ENCODE peak calls at places on chromosomes 6 and 20, in four cellular contexts. Q is fibroblast of mammary gland, R is prostate gland, U is IMR-90. G is an unnamed sample.

GRCh38 chr6:11429577-11429976 is 108.0 kb upstream of the TMEM170B start:
- DNase-seq in Q (no peak), R (no peak), U (no peak), G (no peak)

GRCh38 chr6:169969372-169970099 is 218.1 kb downstream of the ERMARD start:
- DNase-seq in Q (no peak), R (no peak), U (no peak), G (no peak)

GRCh38 chr6:17705778-17706579 is 746 bp downstream of the NUP153 start:
- DNase-seq in Q (peak; percentile 65), R (peak; percentile 33), U (peak; percentile 67), G (peak; percentile 75)

GRCh38 chr20:45300961-45301360 is 5.7 kb upstream of the RBPJL start:
- DNase-seq in Q (peak; percentile 26), R (no peak), U (peak; percentile 19), G (peak; percentile 39)

GRCh38 chr6:109322825-109323580 is 59.3 kb downstream of the CD164 start:
- DNase-seq in Q (no peak), R (peak; percentile 41), U (no peak), G (peak; percentile 36)

GRCh38 chr6:118216751-118217150 is 309.7 kb downstream of the SLC35F1 start:
- DNase-seq in Q (no peak), R (no peak), U (no peak), G (peak; percentile 88)

GRCh38 chr6:28281288-28282064 is at the start of gene PGBD1:
- DNase-seq in Q (peak; percentile 74), R (peak; percentile 39), U (peak; percentile 77), G (peak; percentile 77)

GRCh38 chr6:34792605-34793500 is 970 bp downstream of the BLTP3A start:
- DNase-seq in Q (peak; percentile 74), R (peak; percentile 28), U (peak; percentile 55), G (peak; percentile 79)

GRCh38 chr6:80341330-80341729 is 234.9 kb downstream of the BCKDHB start:
- DNase-seq in Q (peak; percentile 29), R (no peak), U (peak; percentile 92), G (no peak)

GRCh38 chr6:87174078-87174579 is 18.8 kb downstream of the ZNF292 start:
- DNase-seq in Q (no peak), R (peak; percentile 17), U (no peak), G (peak; percentile 21)

GRCh38 chr6:56795852-56796532 is 153.3 kb upstream of the DST start:
- DNase-seq in Q (peak; percentile 62), R (no peak), U (peak; percentile 43), G (peak; percentile 53)

GRCh38 chr6:107977283-107977682 is 19.3 kb upstream of the SEC63 start:
- DNase-seq in Q (peak; percentile 51), R (no peak), U (peak; percentile 39), G (peak; percentile 50)

GRCh38 chr6:11021003-11021402 is 23.1 kb downstream of the ELOVL2 start:
- DNase-seq in Q (peak; percentile 16), R (no peak), U (no peak), G (no peak)

GRCh38 chr6:4394786-4395185 is 259.4 kb upstream of the ECI2 start:
- DNase-seq in Q (no peak), R (no peak), U (no peak), G (peak; percentile 39)

GRCh38 chr6:118325220-118325860 is 222.8 kb upstream of the PLN start:
- DNase-seq in Q (peak; percentile 24), R (no peak), U (peak; percentile 14), G (peak; percentile 10)

GRCh38 chr20:37494301-37494700 is 26.7 kb upstream of the NNAT start:
- DNase-seq in Q (no peak), R (no peak), U (no peak), G (no peak)

GRCh38 chr6:39452746-39453145 is 130.2 kb upstream of the KCNK16 start:
- DNase-seq in Q (peak; percentile 3), R (no peak), U (no peak), G (no peak)

GRCh38 chr20:57389695-57390603 is 1.2 kb upstream of the RBM38 start:
- DNase-seq in Q (no peak), R (no peak), U (no peak), G (no peak)

GRCh38 chr6:148509789-148510581 is 167.3 kb downstream of the SASH1 start:
- DNase-seq in Q (peak; percentile 99), R (no peak), U (peak; percentile 99), G (peak; percentile 68)

GRCh38 chr6:7986219-7986618 is 75.6 kb upstream of the TXNDC5 start:
- DNase-seq in Q (no peak), R (no peak), U (no peak), G (no peak)

GRCh38 chr6:53048431-53049195 is 16.6 kb upstream of the FBXO9 start:
- DNase-seq in Q (peak; percentile 90), R (no peak), U (peak; percentile 91), G (peak; percentile 68)

GRCh38 chr6:101578306-101578705 is 184.8 kb downstream of the GRIK2 start:
- DNase-seq in Q (no peak), R (no peak), U (no peak), G (no peak)

GRCh38 chr6:4645713-4646356 is 130.4 kb upstream of the CDYL start:
- DNase-seq in Q (no peak), R (no peak), U (no peak), G (no peak)

GRCh38 chr6:150492507-150492906 is 107.2 kb upstream of the PLEKHG1 start:
- DNase-seq in Q (no peak), R (no peak), U (no peak), G (peak; percentile 66)

GRCh38 chr6:143691900-143692572 is 14.3 kb downstream of the PHACTR2 start:
- DNase-seq in Q (no peak), R (no peak), U (no peak), G (no peak)

GRCh38 chr20:37518606-37519507 is 2.2 kb upstream of the NNAT start:
- DNase-seq in Q (no peak), R (peak; percentile 74), U (no peak), G (no peak)

GRCh38 chr20:17735959-17736621 is 36.3 kb downstream of the BANF2 start:
- DNase-seq in Q (peak; percentile 38), R (no peak), U (peak; percentile 26), G (no peak)

GRCh38 chr6:139650941-139651340 is 276.5 kb upstream of the CITED2 start:
- DNase-seq in Q (no peak), R (no peak), U (no peak), G (no peak)

GRCh38 chr20:19756756-19757486 is 1.1 kb upstream of the RIN2 start:
- DNase-seq in Q (no peak), R (no peak), U (no peak), G (no peak)

GRCh38 chr6:167665698-167666380 is 160.9 kb upstream of the AFDN start:
- DNase-seq in Q (no peak), R (no peak), U (no peak), G (no peak)

GRCh38 chr6:1313755-1314503 is 2.0 kb downstream of the FOXQ1 start:
- DNase-seq in Q (no peak), R (peak; percentile 51), U (no peak), G (peak; percentile 67)
- TF ChIP-seq CTCF in Q (no peak), R (peak; percentile 85), U (peak; percentile 45), G (no peak)

GRCh38 chr6:68975064-68975463 is 340.0 kb downstream of the ADGRB3 start:
- DNase-seq in Q (no peak), R (no peak), U (no peak), G (no peak)
- TF ChIP-seq CTCF in Q (no peak), R (no peak), U (no peak), G (peak; percentile 15)

GRCh38 chr20:4092136-4092479 is 76.8 kb upstream of the RNF24 start:
- DNase-seq in Q (no peak), R (no peak), U (no peak), G (no peak)
- TF ChIP-seq CTCF in Q (no peak), R (no peak), U (no peak), G (no peak)

DNA sequence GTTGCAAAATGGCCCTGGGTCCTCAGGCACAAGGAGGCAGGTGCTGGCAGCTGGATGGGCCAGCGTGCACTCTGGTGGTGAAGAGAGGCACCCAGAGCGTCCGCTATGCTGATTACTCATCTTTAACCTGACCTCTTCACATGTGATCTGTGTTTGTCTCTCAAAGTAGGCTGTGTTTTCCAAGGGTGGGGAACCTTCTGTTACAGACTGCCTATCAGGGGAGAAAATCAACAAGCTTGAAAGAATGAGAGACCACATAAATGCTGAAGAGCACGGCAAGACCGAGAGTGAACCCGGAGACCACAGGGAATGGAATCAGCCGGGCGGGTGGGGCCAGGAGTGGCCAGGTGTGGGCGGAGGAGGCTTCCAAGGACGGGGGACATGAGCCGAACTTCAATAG is 16.2 kb downstream of the BNIP5 start:
- DNase-seq in Q (no peak), R (no peak), U (no peak), G (peak; percentile 26)
- TF ChIP-seq CTCF in Q (no peak), R (no peak), U (no peak), G (no peak)

GRCh38 chr6:3293271-3294155 is 34.8 kb downstream of the PSMG4 start:
- DNase-seq in Q (no peak), R (no peak), U (no peak), G (no peak)

GRCh38 chr6:3294396-3294795 is 35.6 kb downstream of the PSMG4 start:
- DNase-seq in Q (no peak), R (no peak), U (no peak), G (no peak)

GRCh38 chr6:3296537-3297453 is 38.0 kb downstream of the PSMG4 start:
- DNase-seq in Q (peak; percentile 37), R (no peak), U (peak; percentile 15), G (no peak)

GRCh38 chr6:3296113-3296512 is 37.4 kb downstream of the PSMG4 start:
- DNase-seq in Q (no peak), R (no peak), U (no peak), G (no peak)

DNA sequence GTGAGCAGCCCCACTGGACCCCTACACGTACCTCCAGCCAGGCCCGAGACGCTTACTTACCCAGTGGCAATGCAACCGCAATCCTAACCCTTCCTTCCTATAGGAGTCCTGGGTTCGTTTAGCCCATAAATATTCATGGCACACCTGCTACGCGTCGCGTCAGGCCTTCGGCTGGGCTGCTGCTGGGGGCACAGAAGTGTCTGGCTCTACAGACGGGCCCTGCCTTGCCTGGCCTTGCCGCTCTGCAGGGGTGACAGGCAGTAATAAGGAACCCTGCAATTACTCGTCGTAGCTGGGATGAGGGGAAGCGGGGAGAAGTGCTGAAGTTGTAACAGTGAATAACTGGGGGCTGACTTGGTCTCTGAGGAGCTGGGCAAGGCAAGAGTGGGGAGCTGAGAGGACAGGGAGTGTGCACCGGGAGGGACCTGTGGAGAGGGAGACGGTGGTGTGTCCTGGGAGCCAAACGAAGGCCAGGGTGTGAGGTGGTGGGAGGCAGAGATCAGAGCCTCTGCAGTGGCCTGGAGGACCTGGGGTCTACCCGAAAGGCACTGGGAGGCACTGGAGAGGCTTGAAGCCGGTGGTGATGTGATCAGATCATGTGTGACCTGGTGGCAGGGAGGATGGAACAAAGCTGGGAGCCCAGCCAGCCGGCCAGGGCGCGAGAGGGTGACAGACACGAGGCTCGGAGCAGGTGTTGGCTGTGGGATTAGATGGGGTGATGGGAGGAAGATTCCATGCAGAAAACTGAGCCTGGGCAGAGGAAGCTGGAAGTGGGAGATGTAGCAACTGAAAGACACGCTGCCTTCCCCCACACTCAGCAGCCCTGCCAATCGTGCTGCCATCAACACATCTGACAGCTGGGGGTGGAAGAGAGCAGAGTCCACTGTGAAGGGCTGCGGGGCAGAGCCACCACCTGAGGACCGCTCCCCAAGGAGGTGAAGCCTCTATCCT is 36.4 kb downstream of the PSMG4 start:
- DNase-seq in Q (no peak), R (no peak), U (no peak), G (no peak)
- TF ChIP-seq CTCF in Q (no peak), R (no peak), U (no peak), G (no peak)

G was measured in epithelial cell of esophagus.